ENCODE peak calls at places on chromosomes 2 and 18, in four cellular contexts. N is HL-60, Z is K562, P is GM12878. K is an unnamed sample.

GRCh38 chr18:32095156-32095555 is 3.5 kb downstream of the RNF138 start:
- DNase-seq in N (no peak), Z (peak), P (no peak), K (no peak)

GRCh38 chr2:230793573-230794359 is 71.0 kb upstream of the ITM2C start:
- DNase-seq in N (peak), Z (no peak), P (no peak), K (no peak)

GRCh38 chr2:58428553-58429284 is 187.6 kb upstream of the FANCL start:
- DNase-seq in N (no peak), Z (no peak), P (no peak), K (peak)

GRCh38 chr2:156189143-156189542 is 143.4 kb downstream of the NR4A2 start:
- DNase-seq in N (no peak), Z (no peak), P (no peak), K (no peak)

GRCh38 chr2:42086500-42086953 is 38.7 kb downstream of the PKDCC start:
- DNase-seq in N (peak), Z (peak), P (no peak), K (peak)

GRCh38 chr2:167955264-167955906 is 292.0 kb downstream of the STK39 start:
- DNase-seq in N (no peak), Z (no peak), P (no peak), K (no peak)

GRCh38 chr2:144078802-144079386 is 441.0 kb downstream of the ZEB2 start:
- DNase-seq in N (no peak), Z (no peak), P (no peak), K (no peak)

GRCh38 chr2:35973737-35974132 is 381.8 kb upstream of the CRIM1 start:
- DNase-seq in N (no peak), Z (no peak), P (no peak), K (no peak)

GRCh38 chr2:74922592-74923227 is 35.7 kb upstream of the POLE4 start:
- DNase-seq in N (peak), Z (no peak), P (no peak), K (no peak)

GRCh38 chr2:25251461-25252273 is 83.3 kb upstream of the POMC start:
- DNase-seq in N (no peak), Z (peak), P (no peak), K (peak)

GRCh38 chr2:84958135-84959044 is 12.6 kb upstream of the KCMF1 start:
- DNase-seq in N (no peak), Z (no peak), P (no peak), K (no peak)

DNA sequence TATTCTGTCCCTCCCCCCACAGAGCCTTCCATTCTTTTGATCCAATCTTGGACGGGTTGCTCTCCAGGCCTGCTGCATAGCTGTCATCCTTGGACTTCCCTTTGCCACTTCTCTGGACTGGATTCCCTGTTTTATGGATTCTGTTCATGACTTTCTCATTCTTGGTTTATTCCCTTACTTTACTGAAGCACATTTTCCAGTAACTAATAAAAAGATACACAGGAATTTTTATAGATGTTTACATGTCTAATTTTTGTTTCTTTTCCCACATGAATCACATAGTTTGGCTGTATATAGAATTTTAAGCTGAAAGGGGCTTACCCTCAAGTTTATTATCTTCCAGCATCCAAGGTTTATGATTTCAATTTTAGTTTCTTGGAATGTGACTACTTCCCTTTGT is 37.9 kb downstream of the GDF7 start:
- DNase-seq in N (no peak), Z (no peak), P (no peak), K (no peak)
- TF ChIP-seq SPI1 in N (no peak), Z (no peak), P (no peak), K (no peak)

DNA sequence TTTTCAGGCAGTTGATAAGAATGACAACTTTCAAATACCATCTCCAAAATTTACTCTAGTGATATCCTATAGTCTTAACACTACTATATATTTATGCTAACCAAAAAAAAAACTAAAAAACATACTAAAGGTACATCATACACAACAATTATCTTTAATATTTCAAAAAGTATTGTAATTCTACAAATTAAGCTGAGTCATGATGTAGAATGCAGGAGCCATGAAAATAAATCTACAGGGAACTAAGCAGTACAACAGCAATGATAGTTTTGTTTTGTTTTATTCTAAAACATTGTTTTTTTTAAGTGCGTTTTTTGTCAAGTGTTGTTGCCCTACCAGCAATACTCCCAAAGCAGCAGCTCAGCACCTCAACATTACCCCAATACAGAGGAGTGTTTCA is 314.3 kb downstream of the FSIP2 start:
- DNase-seq in N (no peak), Z (no peak), P (no peak), K (no peak)
- TF ChIP-seq SPI1 in N (no peak), Z (no peak), P (no peak), K (no peak)

GRCh38 chr2:102839668-102840388 is 78.0 kb downstream of the TMEM182 start:
- DNase-seq in N (peak), Z (peak), P (peak), K (peak)
- TF ChIP-seq SPI1 in N (no peak), Z (no peak), P (no peak), K (no peak)

GRCh38 chr2:187198136-187198535 is 249.9 kb downstream of the CALCRL start:
- DNase-seq in N (no peak), Z (no peak), P (no peak), K (no peak)
- TF ChIP-seq SPI1 in N (no peak), Z (no peak), P (no peak), K (no peak)

DNA sequence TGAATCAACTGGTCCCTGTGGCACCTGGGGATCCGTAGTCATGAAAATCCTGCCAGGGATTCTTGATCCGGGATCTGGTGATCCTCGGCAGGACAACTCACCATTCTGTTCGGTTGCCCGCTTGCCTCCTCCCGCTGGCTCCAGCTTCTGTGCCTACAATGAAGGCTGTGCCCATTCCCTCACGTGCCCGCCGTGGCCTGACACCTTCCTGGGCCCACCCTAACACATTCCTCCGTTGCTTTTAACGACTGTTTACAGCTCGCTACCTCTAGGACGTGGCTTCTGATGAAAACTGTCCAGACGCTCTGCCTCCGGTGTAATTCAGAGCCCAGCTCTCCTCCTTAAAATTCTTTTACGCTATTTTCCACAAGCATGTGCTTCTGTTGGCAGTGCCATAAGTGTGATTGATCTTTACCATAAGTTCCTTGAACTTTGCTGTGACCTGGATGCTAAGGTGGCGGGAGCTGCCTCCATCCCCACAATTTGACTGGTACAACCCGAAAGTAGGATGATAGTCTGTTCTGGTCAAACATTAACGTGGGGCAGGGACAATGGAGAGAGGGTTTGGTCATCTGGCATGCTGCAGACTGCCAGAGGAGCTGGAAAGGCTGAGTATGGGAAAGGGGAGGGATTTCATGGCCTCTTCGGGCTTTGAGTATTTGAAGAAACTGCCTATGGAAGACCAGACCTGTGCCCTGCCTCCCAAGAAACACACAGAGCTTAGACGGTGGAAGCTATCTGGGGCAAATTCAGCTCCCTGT is 206.8 kb upstream of the TNP1 start:
- DNase-seq in N (no peak), Z (no peak), P (no peak), K (no peak)
- TF ChIP-seq SPI1 in N (no peak), Z (no peak), P (no peak), K (no peak)

GRCh38 chr2:104408266-104408665 is 445.6 kb upstream of the POU3F3 start:
- DNase-seq in N (no peak), Z (no peak), P (no peak), K (no peak)
- TF ChIP-seq SPI1 in N (no peak), Z (no peak), P (no peak), K (no peak)

GRCh38 chr2:98134138-98134537 is 47.2 kb downstream of the VWA3B start:
- DNase-seq in N (peak), Z (peak), P (peak), K (peak)
- TF ChIP-seq SPI1 in N (peak), Z (no peak), P (peak), K (peak)

GRCh38 chr2:219247678-219248642 is 2.7 kb downstream of the STK16 start:
- DNase-seq in N (peak), Z (peak), P (no peak), K (no peak)
- TF ChIP-seq SPI1 in N (peak), Z (no peak), P (no peak), K (no peak)

GRCh38 chr18:42915240-42915791 is 200.2 kb downstream of the RIT2 start:
- DNase-seq in N (no peak), Z (no peak), P (no peak), K (no peak)
- TF ChIP-seq SPI1 in N (no peak), Z (no peak), P (no peak), K (no peak)

GRCh38 chr2:127637725-127638252 is 8.2 kb upstream of the GPR17 start:
- DNase-seq in N (peak), Z (peak), P (no peak), K (no peak)
- TF ChIP-seq SPI1 in N (peak), Z (peak), P (no peak), K (no peak)